ENCODE peak calls at places on chromosomes 7 and 10, in four cellular contexts. A, Q, W and D are unnamed samples.

GRCh38 chr7:7719235-7719634 is 828 bp upstream of the RPA3 start:
- DNase-seq in A (peak; percentile 91), Q (peak; percentile 27), W (peak; percentile 76), D (peak; percentile 68)

GRCh38 chr10:76285012-76285411 is 853.6 kb downstream of the LRMDA start:
- DNase-seq in A (peak; percentile 78), Q (no peak), W (no peak), D (no peak)

GRCh38 chr7:150934045-150934766 is 43.9 kb downstream of the KCNH2 start:
- DNase-seq in A (no peak), Q (peak; percentile 7), W (no peak), D (no peak)

GRCh38 chr7:89103564-89103963 is 308.0 kb upstream of the TEX47 start:
- DNase-seq in A (no peak), Q (no peak), W (no peak), D (no peak)

GRCh38 chr10:79226391-79227245 is 120.7 kb upstream of the PPIF start:
- DNase-seq in A (no peak), Q (no peak), W (no peak), D (no peak)

GRCh38 chr7:120864146-120864920 is 6.4 kb upstream of the TSPAN12 start:
- DNase-seq in A (no peak), Q (no peak), W (no peak), D (no peak)

GRCh38 chr7:148697256-148697841 is 1.4 kb upstream of the CUL1 start:
- DNase-seq in A (peak; percentile 1), Q (peak; percentile 18), W (peak; percentile 9), D (peak; percentile 79)

GRCh38 chr7:82098410-82098809 is 328.6 kb upstream of the HGF start:
- DNase-seq in A (no peak), Q (no peak), W (no peak), D (no peak)

GRCh38 chr7:159088016-159088865 is 56.4 kb downstream of the VIPR2 start:
- DNase-seq in A (no peak), Q (no peak), W (no peak), D (no peak)

GRCh38 chr10:3924344-3924743 is 139.3 kb upstream of the KLF6 start:
- DNase-seq in A (peak; percentile 95), Q (no peak), W (no peak), D (no peak)

GRCh38 chr10:60905580-60905979 is 38.4 kb downstream of the RHOBTB1 start:
- DNase-seq in A (no peak), Q (no peak), W (no peak), D (no peak)

GRCh38 chr7:102457352-102457924 is 7.2 kb downstream of the ALKBH4 start:
- DNase-seq in A (no peak), Q (no peak), W (no peak), D (no peak)

GRCh38 chr7:132116369-132116768 is 459.9 kb downstream of the PLXNA4 start:
- DNase-seq in A (peak; percentile 41), Q (no peak), W (no peak), D (no peak)

GRCh38 chr7:124251616-124252015 is 218.7 kb upstream of the TMEM229A start:
- DNase-seq in A (no peak), Q (no peak), W (no peak), D (no peak)

GRCh38 chr7:27143950-27144798 is 693 bp upstream of the HOXA5 start:
- DNase-seq in A (no peak), Q (no peak), W (no peak), D (no peak)

GRCh38 chr10:110506448-110506847 is 8.7 kb downstream of the DUSP5 start:
- DNase-seq in A (no peak), Q (no peak), W (no peak), D (no peak)

GRCh38 chr10:114856544-114857287 is 35.1 kb downstream of the FHIP2A start:
- DNase-seq in A (peak; percentile 85), Q (no peak), W (no peak), D (peak; percentile 5)

GRCh38 chr7:72785166-72785955 is 42.6 kb downstream of the TYW1B start:
- DNase-seq in A (no peak), Q (no peak), W (no peak), D (no peak)

GRCh38 chr7:69553190-69553589 is 45.1 kb upstream of the AUTS2 start:
- DNase-seq in A (no peak), Q (no peak), W (no peak), D (no peak)

GRCh38 chr7:158588085-158588877 is 658 bp upstream of the PTPRN2 start:
- DNase-seq in A (no peak), Q (no peak), W (no peak), D (no peak)

GRCh38 chr10:112634096-112634830 is 187.2 kb downstream of the VTI1A start:
- DNase-seq in A (peak; percentile 8), Q (no peak), W (no peak), D (no peak)

GRCh38 chr10:84256510-84257342 is 11.9 kb downstream of the RGR start:
- DNase-seq in A (no peak), Q (peak; percentile 80), W (peak; percentile 67), D (peak; percentile 76)

GRCh38 chr10:124721295-124722052 is 22.7 kb downstream of the FAM53B start:
- DNase-seq in A (no peak), Q (no peak), W (peak; percentile 81), D (no peak)